ENCODE peak calls at places on chromosomes 3 and 15, in four cellular contexts. Z is HL-60, O is K562, L is GM12878. Y is an unnamed sample.

GRCh38 chr3:42831321-42831713 is 22.1 kb downstream of the ACKR2 start:
- DNase-seq in Z (peak; percentile 30), O (peak; percentile 69), L (no peak), Y (no peak)

GRCh38 chr3:171833775-171834460 is 9.2 kb upstream of the TMEM212 start:
- DNase-seq in Z (no peak), O (no peak), L (no peak), Y (no peak)

GRCh38 chr3:138049157-138049919 is 39.4 kb downstream of the CLDN18 start:
- DNase-seq in Z (no peak), O (peak; percentile 12), L (no peak), Y (no peak)

GRCh38 chr3:149534671-149535394 is 60.3 kb downstream of the TM4SF4 start:
- DNase-seq in Z (no peak), O (no peak), L (no peak), Y (no peak)

GRCh38 chr3:148999806-149000205 is 8.5 kb downstream of the GYG1 start:
- DNase-seq in Z (no peak), O (no peak), L (no peak), Y (no peak)

GRCh38 chr3:129277829-129278271 is 820 bp upstream of the HMCES start:
- DNase-seq in Z (no peak), O (peak; percentile 15), L (no peak), Y (no peak)

GRCh38 chr3:105444725-105445124 is 78.0 kb downstream of the ALCAM start:
- DNase-seq in Z (no peak), O (no peak), L (no peak), Y (no peak)

GRCh38 chr3:64327039-64327804 is 102.0 kb upstream of the PRICKLE2 start:
- DNase-seq in Z (no peak), O (peak; percentile 12), L (no peak), Y (no peak)

GRCh38 chr15:38225381-38225780 is 27.3 kb upstream of the SPRED1 start:
- DNase-seq in Z (no peak), O (no peak), L (no peak), Y (no peak)

GRCh38 chr3:122101646-122102045 is 46.5 kb downstream of the CD86 start:
- DNase-seq in Z (no peak), O (peak; percentile 24), L (peak; percentile 92), Y (no peak)

GRCh38 chr3:157204431-157204830 is 44.5 kb upstream of the CCNL1 start:
- DNase-seq in Z (peak; percentile 1), O (no peak), L (no peak), Y (no peak)

GRCh38 chr15:59689626-59690236 is 611 bp upstream of the BNIP2 start:
- DNase-seq in Z (no peak), O (no peak), L (no peak), Y (no peak)

GRCh38 chr3:192816274-192816853 is 89.0 kb upstream of the FGF12 start:
- DNase-seq in Z (no peak), O (peak; percentile 25), L (no peak), Y (no peak)

GRCh38 chr15:87826119-87826730 is 430.3 kb downstream of the NTRK3 start:
- DNase-seq in Z (no peak), O (no peak), L (no peak), Y (no peak)

GRCh38 chr3:55899887-55900286 is 412.8 kb upstream of the WNT5A start:
- DNase-seq in Z (no peak), O (peak; percentile 9), L (no peak), Y (no peak)

GRCh38 chr3:144590854-144591253 is 619.2 kb downstream of the DIPK2A start:
- DNase-seq in Z (no peak), O (no peak), L (no peak), Y (no peak)

GRCh38 chr3:80395023-80395422 is 627.2 kb upstream of the ROBO1 start:
- DNase-seq in Z (no peak), O (no peak), L (no peak), Y (no peak)

GRCh38 chr15:51516291-51516690 is 106.3 kb downstream of the DMXL2 start:
- DNase-seq in Z (no peak), O (no peak), L (no peak), Y (no peak)

GRCh38 chr3:34140606-34141005 is 342.2 kb downstream of the PDCD6IP start:
- DNase-seq in Z (no peak), O (no peak), L (no peak), Y (no peak)

GRCh38 chr15:75038948-75039533 is 15.7 kb downstream of the PPCDC start:
- DNase-seq in Z (no peak), O (peak; percentile 30), L (no peak), Y (no peak)

GRCh38 chr3:38151667-38152265 is 13.3 kb downstream of the MYD88 start:
- DNase-seq in Z (no peak), O (no peak), L (no peak), Y (no peak)

GRCh38 chr3:34285465-34286188 is 487.2 kb downstream of the PDCD6IP start:
- DNase-seq in Z (no peak), O (no peak), L (no peak), Y (no peak)

GRCh38 chr15:74167891-74168331 is 5.6 kb upstream of the ISLR start:
- DNase-seq in Z (no peak), O (no peak), L (no peak), Y (no peak)

GRCh38 chr3:126817781-126818180 is 113.7 kb downstream of the CHCHD6 start:
- DNase-seq in Z (no peak), O (no peak), L (no peak), Y (no peak)
- TF ChIP-seq SPI1 in Z (no peak), O (no peak), L (no peak), Y (no peak)

GRCh38 chr3:176937994-176938393 is 259.3 kb downstream of the TBL1XR1 start:
- DNase-seq in Z (no peak), O (no peak), L (no peak), Y (no peak)
- TF ChIP-seq POLR2AphosphoS5 in Z (no peak), O (no peak), L (no peak), Y (no peak)

DNA sequence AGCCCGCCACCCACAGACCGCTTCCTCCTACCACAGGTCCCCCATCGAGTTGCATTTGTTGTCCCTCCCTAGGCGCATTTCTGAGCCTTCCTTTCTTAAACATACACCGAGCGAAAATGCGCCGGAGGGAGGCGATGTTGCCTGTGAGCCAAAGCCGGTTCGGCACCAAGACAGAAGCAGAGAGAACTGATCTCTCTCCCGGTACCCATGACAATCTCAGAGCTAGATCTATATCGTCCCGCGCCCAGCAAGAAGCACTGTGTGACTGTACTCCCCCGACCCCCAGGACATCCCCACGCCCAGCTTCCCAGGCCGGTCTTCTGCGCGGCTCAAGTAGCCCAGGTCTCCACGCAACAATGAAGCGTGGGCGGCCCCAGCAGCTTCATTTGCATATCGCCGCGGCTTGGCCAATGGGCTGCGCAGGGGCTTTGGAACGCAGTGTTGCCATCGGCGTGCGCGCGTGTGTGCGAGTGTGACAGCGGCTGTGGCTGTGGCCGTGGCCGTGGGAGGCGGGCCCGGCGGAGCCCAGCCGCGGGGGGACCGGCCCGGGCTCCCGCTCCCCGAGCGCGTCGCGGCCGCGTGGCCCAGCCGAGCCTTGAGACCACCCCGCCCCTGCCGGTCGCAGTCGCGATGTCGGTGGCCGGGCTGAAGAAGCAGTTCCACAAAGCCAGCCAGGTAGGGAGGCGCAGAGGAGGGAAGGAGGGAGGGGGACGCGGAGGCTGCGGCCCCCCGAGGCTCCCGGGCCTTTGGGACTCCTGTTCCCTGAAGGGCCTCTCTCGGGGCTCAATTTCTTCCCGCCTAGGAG is at the start of gene SH3GL3:
- DNase-seq in Z (no peak), O (peak; percentile 82), L (no peak), Y (no peak)
- TF ChIP-seq SPI1 in Z (no peak), O (no peak), L (no peak), Y (no peak)

GRCh38 chr3:194573680-194574437 is 59.4 kb downstream of the TMEM44 start:
- DNase-seq in Z (no peak), O (peak; percentile 68), L (no peak), Y (peak; percentile 56)

GRCh38 chr3:194570898-194571297 is 62.3 kb downstream of the TMEM44 start:
- DNase-seq in Z (no peak), O (no peak), L (no peak), Y (no peak)

GRCh38 chr3:194572944-194573491 is 60.2 kb downstream of the TMEM44 start:
- DNase-seq in Z (no peak), O (no peak), L (no peak), Y (no peak)

GRCh38 chr3:194571491-194571941 is 61.7 kb downstream of the TMEM44 start:
- DNase-seq in Z (no peak), O (no peak), L (no peak), Y (no peak)

DNA sequence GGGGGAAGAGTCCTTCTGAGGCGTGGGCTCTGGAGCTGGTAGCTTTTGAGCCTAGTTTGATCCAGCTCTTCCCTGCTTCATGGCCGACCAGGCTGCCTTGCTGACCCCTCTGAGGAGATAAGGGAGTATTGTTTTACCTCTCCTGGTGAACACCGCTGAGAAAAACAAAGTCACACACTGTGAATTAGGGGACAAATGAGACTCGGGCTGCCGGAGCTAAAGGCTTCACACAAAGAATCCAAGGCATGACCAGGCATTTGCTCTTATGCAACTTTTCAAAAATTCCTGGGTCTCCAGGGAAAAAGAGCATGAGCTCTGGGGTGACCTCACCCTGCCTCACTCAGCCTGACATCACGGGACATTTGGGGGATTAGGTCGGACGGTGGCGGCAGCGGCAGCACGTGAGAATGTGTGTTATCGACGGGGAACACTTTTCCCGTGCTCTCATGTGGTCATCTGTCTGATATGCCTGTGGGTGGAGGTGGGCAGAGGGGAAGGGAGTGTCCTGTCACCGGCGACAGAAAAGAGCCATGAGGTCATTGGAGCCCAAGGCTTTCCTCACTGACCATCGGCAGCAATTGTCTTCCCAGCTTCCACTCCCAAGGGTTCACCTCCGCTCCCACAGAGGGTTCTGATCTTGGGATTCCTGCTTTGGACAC is 61.0 kb downstream of the TMEM44 start:
- DNase-seq in Z (no peak), O (peak; percentile 84), L (no peak), Y (no peak)
- TF ChIP-seq POLR2AphosphoS5 in Z (no peak), O (peak; percentile 68), L (no peak), Y (no peak)

DNA sequence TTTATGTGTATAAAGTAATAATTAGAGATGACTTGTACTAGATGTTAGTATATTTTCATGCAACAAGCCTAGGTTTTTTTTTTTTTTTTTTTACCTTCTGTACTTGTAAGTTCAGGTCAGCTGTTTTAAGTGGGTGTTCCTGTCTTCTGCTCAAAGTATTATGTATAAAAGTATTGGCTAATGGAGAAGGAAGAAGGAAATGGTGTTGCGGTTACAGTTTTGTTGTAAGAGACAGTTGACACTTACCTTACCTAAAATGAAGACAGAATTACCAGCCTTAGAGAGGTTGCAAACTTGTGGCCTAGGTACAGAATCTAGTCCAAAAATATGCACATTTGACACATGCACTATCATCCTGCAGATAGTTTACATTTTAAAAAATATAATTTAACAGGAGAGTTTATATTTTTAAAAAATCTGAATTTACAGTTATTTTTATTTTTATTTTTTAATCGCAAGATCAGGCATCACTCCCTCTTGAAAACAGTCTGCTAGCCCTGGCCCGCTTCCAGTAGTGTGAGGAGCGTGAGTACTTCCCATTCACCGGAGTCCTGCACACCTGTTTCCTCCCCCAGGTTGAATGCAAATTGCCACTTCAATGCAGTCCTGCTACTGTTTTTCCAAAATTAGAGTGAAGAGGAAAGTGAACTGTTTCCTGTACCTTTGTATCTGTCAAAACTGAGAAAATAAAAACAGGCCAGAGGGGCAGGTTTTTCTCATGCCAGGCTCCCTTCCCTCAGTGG is 224.3 kb upstream of the SOX2 start:
- DNase-seq in Z (no peak), O (no peak), L (no peak), Y (no peak)
- TF ChIP-seq SPI1 in Z (no peak), O (no peak), L (no peak), Y (no peak)

DNA sequence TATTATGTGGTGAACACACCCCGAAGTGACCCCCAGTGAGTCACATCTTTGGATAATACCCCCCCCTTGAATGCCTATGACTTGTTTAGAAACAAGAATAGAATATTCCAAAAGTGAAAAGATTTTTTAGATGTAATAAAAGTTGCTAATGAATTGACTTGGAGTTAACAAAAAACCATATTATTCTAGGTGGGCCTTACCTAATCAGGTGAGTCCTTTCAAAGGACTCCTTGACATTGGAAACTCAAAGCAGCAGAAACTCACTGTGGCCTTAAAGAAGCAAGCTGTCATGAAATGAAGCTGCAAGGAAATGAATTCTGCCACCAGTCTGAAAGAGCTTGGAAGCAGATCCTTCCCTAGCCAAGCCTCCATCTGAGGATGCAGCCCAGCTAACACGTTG is 10.9 kb upstream of the ISL2 start:
- DNase-seq in Z (no peak), O (no peak), L (no peak), Y (no peak)
- TF ChIP-seq POLR2AphosphoS5 in Z (no peak), O (no peak), L (no peak), Y (no peak)

Y was measured in GM12891.